ENCODE peak calls at places on chromosomes 3 and 15, in nine cellular contexts. One of them, this sample, is unnamed.

GRCh38 chr3:190709351-190709773 is 153.1 kb downstream of the GMNC start:
- DNase-seq in ovary: no peak
- DNase-seq in heart left ventricle: no peak
- DNase-seq in GM23248: peak; percentile 29
- DNase-seq in HCT116: no peak
- DNase-seq in SK-N-SH: no peak
- DNase-seq in kidney: no peak
- DNase-seq in CD4-positive, alpha-beta memory T cell: no peak
- DNase-seq in OCI-LY7: no peak
- DNase-seq in this sample: peak; percentile 38

GRCh38 chr3:24951186-24951585 is 456.5 kb upstream of the THRB start:
- DNase-seq in HCT116: no peak
- DNase-seq in ovary: no peak
- DNase-seq in GM23248: peak; percentile 9
- DNase-seq in SK-N-SH: no peak
- DNase-seq in heart left ventricle: no peak
- DNase-seq in CD4-positive, alpha-beta memory T cell: no peak
- DNase-seq in OCI-LY7: no peak
- DNase-seq in kidney: no peak
- DNase-seq in this sample: no peak

GRCh38 chr3:47202542-47202941 is 38.6 kb upstream of the SETD2 start:
- DNase-seq in OCI-LY7: no peak
- DNase-seq in heart left ventricle: no peak
- DNase-seq in kidney: no peak
- DNase-seq in HCT116: no peak
- DNase-seq in CD4-positive, alpha-beta memory T cell: no peak
- DNase-seq in SK-N-SH: no peak
- DNase-seq in GM23248: no peak
- DNase-seq in ovary: no peak
- DNase-seq in this sample: no peak

GRCh38 chr3:22795917-22796316 is 407.2 kb upstream of the UBE2E2 start:
- DNase-seq in CD4-positive, alpha-beta memory T cell: no peak
- DNase-seq in HCT116: no peak
- DNase-seq in ovary: no peak
- DNase-seq in SK-N-SH: no peak
- DNase-seq in OCI-LY7: peak; percentile 11
- DNase-seq in GM23248: no peak
- DNase-seq in heart left ventricle: no peak
- DNase-seq in kidney: no peak
- DNase-seq in this sample: no peak

GRCh38 chr15:53512029-53512428 is 247.4 kb downstream of the WDR72 start:
- DNase-seq in OCI-LY7: no peak
- DNase-seq in GM23248: no peak
- DNase-seq in SK-N-SH: no peak
- DNase-seq in kidney: no peak
- DNase-seq in HCT116: no peak
- DNase-seq in CD4-positive, alpha-beta memory T cell: no peak
- DNase-seq in heart left ventricle: no peak
- DNase-seq in ovary: no peak
- DNase-seq in this sample: no peak

GRCh38 chr3:14265246-14265962 is 86.8 kb downstream of the LSM3 start:
- DNase-seq in heart left ventricle: no peak
- DNase-seq in OCI-LY7: no peak
- DNase-seq in GM23248: peak; percentile 54
- DNase-seq in SK-N-SH: no peak
- DNase-seq in HCT116: no peak
- DNase-seq in CD4-positive, alpha-beta memory T cell: no peak
- DNase-seq in kidney: no peak
- DNase-seq in ovary: no peak
- DNase-seq in this sample: no peak

GRCh38 chr15:92881570-92881837 is 18.6 kb upstream of the CHD2 start:
- DNase-seq in heart left ventricle: no peak
- DNase-seq in kidney: no peak
- DNase-seq in HCT116: no peak
- DNase-seq in OCI-LY7: no peak
- DNase-seq in SK-N-SH: no peak
- DNase-seq in ovary: no peak
- DNase-seq in CD4-positive, alpha-beta memory T cell: no peak
- DNase-seq in GM23248: no peak
- DNase-seq in this sample: no peak

GRCh38 chr15:43268111-43269105 is 1.7 kb upstream of the TGM5 start:
- DNase-seq in heart left ventricle: no peak
- DNase-seq in HCT116: no peak
- DNase-seq in CD4-positive, alpha-beta memory T cell: no peak
- DNase-seq in GM23248: peak; percentile 49
- DNase-seq in kidney: no peak
- DNase-seq in SK-N-SH: peak; percentile 59
- DNase-seq in ovary: no peak
- DNase-seq in OCI-LY7: no peak
- DNase-seq in this sample: no peak

GRCh38 chr3:11379238-11379823 is 107.1 kb downstream of the ATG7 start:
- DNase-seq in OCI-LY7: peak; percentile 53
- DNase-seq in HCT116: peak; percentile 32
- DNase-seq in SK-N-SH: peak; percentile 56
- DNase-seq in kidney: no peak
- DNase-seq in heart left ventricle: no peak
- DNase-seq in ovary: no peak
- DNase-seq in CD4-positive, alpha-beta memory T cell: peak; percentile 37
- DNase-seq in GM23248: peak; percentile 61
- DNase-seq in this sample: peak; percentile 33

GRCh38 chr3:160780246-160780645 is 24.2 kb downstream of the PPM1L start:
- DNase-seq in GM23248: no peak
- DNase-seq in ovary: no peak
- DNase-seq in CD4-positive, alpha-beta memory T cell: no peak
- DNase-seq in heart left ventricle: no peak
- DNase-seq in kidney: no peak
- DNase-seq in HCT116: no peak
- DNase-seq in OCI-LY7: no peak
- DNase-seq in SK-N-SH: no peak
- DNase-seq in this sample: no peak

GRCh38 chr15:37223089-37223488 is 122.7 kb upstream of the MEIS2 start:
- DNase-seq in ovary: no peak
- DNase-seq in GM23248: no peak
- DNase-seq in HCT116: no peak
- DNase-seq in OCI-LY7: no peak
- DNase-seq in CD4-positive, alpha-beta memory T cell: no peak
- DNase-seq in kidney: no peak
- DNase-seq in heart left ventricle: no peak
- DNase-seq in SK-N-SH: no peak
- DNase-seq in this sample: no peak

GRCh38 chr15:68517285-68517711 is 61.5 kb upstream of the CORO2B start:
- DNase-seq in SK-N-SH: no peak
- DNase-seq in GM23248: peak; percentile 61
- DNase-seq in HCT116: no peak
- DNase-seq in kidney: no peak
- DNase-seq in CD4-positive, alpha-beta memory T cell: no peak
- DNase-seq in heart left ventricle: peak; percentile 60
- DNase-seq in OCI-LY7: no peak
- DNase-seq in ovary: no peak
- DNase-seq in this sample: no peak

GRCh38 chr3:48256557-48256956 is 15.7 kb downstream of the ZNF589 start:
- DNase-seq in heart left ventricle: no peak
- DNase-seq in ovary: no peak
- DNase-seq in SK-N-SH: no peak
- DNase-seq in kidney: no peak
- DNase-seq in CD4-positive, alpha-beta memory T cell: no peak
- DNase-seq in HCT116: no peak
- DNase-seq in OCI-LY7: no peak
- DNase-seq in GM23248: no peak
- DNase-seq in this sample: no peak

GRCh38 chr3:187931770-187932278 is 186.6 kb upstream of the BCL6 start:
- DNase-seq in OCI-LY7: no peak
- DNase-seq in kidney: no peak
- DNase-seq in heart left ventricle: no peak
- DNase-seq in SK-N-SH: no peak
- DNase-seq in HCT116: no peak
- DNase-seq in GM23248: no peak
- DNase-seq in CD4-positive, alpha-beta memory T cell: no peak
- DNase-seq in ovary: no peak
- DNase-seq in this sample: no peak

GRCh38 chr15:56906766-56907165 is 11.7 kb upstream of the TCF12 start:
- DNase-seq in SK-N-SH: no peak
- DNase-seq in ovary: no peak
- DNase-seq in CD4-positive, alpha-beta memory T cell: no peak
- DNase-seq in GM23248: no peak
- DNase-seq in OCI-LY7: no peak
- DNase-seq in HCT116: no peak
- DNase-seq in kidney: no peak
- DNase-seq in heart left ventricle: no peak
- DNase-seq in this sample: no peak

GRCh38 chr15:90320885-90321278 is 31.2 kb upstream of the ZNF774 start:
- DNase-seq in OCI-LY7: no peak
- DNase-seq in kidney: no peak
- DNase-seq in SK-N-SH: no peak
- DNase-seq in heart left ventricle: no peak
- DNase-seq in ovary: no peak
- DNase-seq in GM23248: no peak
- DNase-seq in CD4-positive, alpha-beta memory T cell: no peak
- DNase-seq in HCT116: no peak
- DNase-seq in this sample: no peak

GRCh38 chr15:90316139-90316538 is 35.9 kb upstream of the ZNF774 start:
- DNase-seq in HCT116: no peak
- DNase-seq in SK-N-SH: no peak
- DNase-seq in heart left ventricle: no peak
- DNase-seq in ovary: no peak
- DNase-seq in CD4-positive, alpha-beta memory T cell: no peak
- DNase-seq in OCI-LY7: no peak
- DNase-seq in kidney: no peak
- DNase-seq in GM23248: no peak
- DNase-seq in this sample: no peak

GRCh38 chr15:90320062-90320884 is 31.8 kb upstream of the ZNF774 start:
- DNase-seq in SK-N-SH: peak; percentile 85
- DNase-seq in heart left ventricle: peak; percentile 85
- DNase-seq in OCI-LY7: peak; percentile 84
- DNase-seq in ovary: peak; percentile 81
- DNase-seq in HCT116: peak; percentile 81
- DNase-seq in CD4-positive, alpha-beta memory T cell: peak; percentile 64
- DNase-seq in GM23248: peak; percentile 98
- DNase-seq in kidney: peak; percentile 91
- DNase-seq in this sample: peak; percentile 95

GRCh38 chr15:90318591-90318990 is 33.5 kb upstream of the ZNF774 start:
- DNase-seq in OCI-LY7: no peak
- DNase-seq in heart left ventricle: no peak
- DNase-seq in SK-N-SH: no peak
- DNase-seq in ovary: no peak
- DNase-seq in HCT116: no peak
- DNase-seq in kidney: no peak
- DNase-seq in GM23248: no peak
- DNase-seq in CD4-positive, alpha-beta memory T cell: no peak
- DNase-seq in this sample: no peak

GRCh38 chr15:90315276-90315982 is 36.7 kb upstream of the ZNF774 start:
- DNase-seq in GM23248: peak; percentile 83
- DNase-seq in OCI-LY7: no peak
- DNase-seq in SK-N-SH: no peak
- DNase-seq in kidney: peak; percentile 85
- DNase-seq in heart left ventricle: peak; percentile 84
- DNase-seq in ovary: peak; percentile 87
- DNase-seq in HCT116: no peak
- DNase-seq in CD4-positive, alpha-beta memory T cell: no peak
- DNase-seq in this sample: no peak
- H3K27ac ChIP-seq in GM23248: peak overlapping the region; percentile 62
- H3K27ac ChIP-seq in OCI-LY7: no peak overlapping the region
- H3K27ac ChIP-seq in SK-N-SH: no peak overlapping the region
- H3K27ac ChIP-seq in kidney: no peak overlapping the region
- H3K27ac ChIP-seq in heart left ventricle: peak overlapping the region; percentile 5
- H3K27ac ChIP-seq in ovary: no peak overlapping the region
- H3K27ac ChIP-seq in HCT116: no peak overlapping the region
- H3K27ac ChIP-seq in CD4-positive, alpha-beta memory T cell: no peak overlapping the region
- H3K27ac ChIP-seq in this sample: no peak overlapping the region

GRCh38 chr3:130480736-130481135 is 36.2 kb upstream of the COL6A6 start:
- DNase-seq in kidney: no peak
- DNase-seq in GM23248: peak; percentile 80
- DNase-seq in heart left ventricle: peak; percentile 33
- DNase-seq in ovary: peak; percentile 41
- DNase-seq in SK-N-SH: no peak
- DNase-seq in OCI-LY7: no peak
- DNase-seq in CD4-positive, alpha-beta memory T cell: no peak
- DNase-seq in HCT116: peak; percentile 26
- DNase-seq in this sample: peak; percentile 59
- H3K4me3 ChIP-seq in kidney: no peak overlapping the region
- H3K4me3 ChIP-seq in GM23248: no peak overlapping the region
- H3K4me3 ChIP-seq in heart left ventricle: no peak overlapping the region
- H3K4me3 ChIP-seq in ovary: no peak overlapping the region
- H3K4me3 ChIP-seq in SK-N-SH: no peak overlapping the region
- H3K4me3 ChIP-seq in OCI-LY7: no peak overlapping the region
- H3K4me3 ChIP-seq in CD4-positive, alpha-beta memory T cell: no peak overlapping the region
- H3K4me3 ChIP-seq in HCT116: no peak overlapping the region
- H3K4me3 ChIP-seq in this sample: no peak overlapping the region

GRCh38 chr3:61926913-61927312 is 365.5 kb downstream of the PTPRG start:
- DNase-seq in ovary: no peak
- DNase-seq in HCT116: no peak
- DNase-seq in kidney: no peak
- DNase-seq in GM23248: peak; percentile 73
- DNase-seq in CD4-positive, alpha-beta memory T cell: no peak
- DNase-seq in SK-N-SH: no peak
- DNase-seq in OCI-LY7: no peak
- DNase-seq in heart left ventricle: no peak
- DNase-seq in this sample: no peak

GRCh38 chr3:61928776-61929175 is 367.4 kb downstream of the PTPRG start:
- DNase-seq in ovary: no peak
- DNase-seq in HCT116: no peak
- DNase-seq in CD4-positive, alpha-beta memory T cell: no peak
- DNase-seq in heart left ventricle: no peak
- DNase-seq in kidney: no peak
- DNase-seq in SK-N-SH: no peak
- DNase-seq in GM23248: no peak
- DNase-seq in OCI-LY7: no peak
- DNase-seq in this sample: no peak

GRCh38 chr3:61929631-61930030 is 368.3 kb downstream of the PTPRG start:
- DNase-seq in GM23248: no peak
- DNase-seq in heart left ventricle: no peak
- DNase-seq in OCI-LY7: no peak
- DNase-seq in SK-N-SH: peak; percentile 22
- DNase-seq in kidney: no peak
- DNase-seq in CD4-positive, alpha-beta memory T cell: no peak
- DNase-seq in ovary: no peak
- DNase-seq in HCT116: no peak
- DNase-seq in this sample: no peak

GRCh38 chr3:61927332-61927731 is 366.0 kb downstream of the PTPRG start:
- DNase-seq in kidney: no peak
- DNase-seq in heart left ventricle: peak; percentile 86
- DNase-seq in OCI-LY7: no peak
- DNase-seq in GM23248: peak; percentile 89
- DNase-seq in CD4-positive, alpha-beta memory T cell: no peak
- DNase-seq in HCT116: no peak
- DNase-seq in SK-N-SH: peak; percentile 65
- DNase-seq in ovary: peak; percentile 79
- DNase-seq in this sample: peak; percentile 67

GRCh38 chr3:61928020-61928419 is 366.6 kb downstream of the PTPRG start:
- DNase-seq in OCI-LY7: no peak
- DNase-seq in GM23248: peak; percentile 74
- DNase-seq in ovary: no peak
- DNase-seq in HCT116: no peak
- DNase-seq in CD4-positive, alpha-beta memory T cell: no peak
- DNase-seq in kidney: no peak
- DNase-seq in SK-N-SH: no peak
- DNase-seq in heart left ventricle: no peak
- DNase-seq in this sample: no peak
- H3K27ac ChIP-seq in OCI-LY7: no peak overlapping the region
- H3K27ac ChIP-seq in GM23248: peak overlapping the region; percentile 93
- H3K27ac ChIP-seq in ovary: no peak overlapping the region
- H3K27ac ChIP-seq in HCT116: no peak overlapping the region
- H3K27ac ChIP-seq in CD4-positive, alpha-beta memory T cell: no peak overlapping the region
- H3K27ac ChIP-seq in kidney: no peak overlapping the region
- H3K27ac ChIP-seq in SK-N-SH: peak overlapping the region; percentile 85
- H3K27ac ChIP-seq in heart left ventricle: peak overlapping the region; percentile 80
- H3K27ac ChIP-seq in this sample: no peak overlapping the region

GRCh38 chr15:67152429-67152828 is 87.0 kb downstream of the SMAD3 start:
- DNase-seq in GM23248: no peak
- DNase-seq in HCT116: no peak
- DNase-seq in kidney: no peak
- DNase-seq in SK-N-SH: no peak
- DNase-seq in heart left ventricle: no peak
- DNase-seq in CD4-positive, alpha-beta memory T cell: no peak
- DNase-seq in ovary: no peak
- DNase-seq in OCI-LY7: peak; percentile 41
- DNase-seq in this sample: no peak
- H3K4me3 ChIP-seq in GM23248: no peak overlapping the region
- H3K4me3 ChIP-seq in HCT116: no peak overlapping the region
- H3K4me3 ChIP-seq in kidney: no peak overlapping the region
- H3K4me3 ChIP-seq in SK-N-SH: no peak overlapping the region
- H3K4me3 ChIP-seq in heart left ventricle: no peak overlapping the region
- H3K4me3 ChIP-seq in CD4-positive, alpha-beta memory T cell: no peak overlapping the region
- H3K4me3 ChIP-seq in ovary: no peak overlapping the region
- H3K4me3 ChIP-seq in OCI-LY7: no peak overlapping the region
- H3K4me3 ChIP-seq in this sample: no peak overlapping the region

This sample was measured in SJCRH30.